ENCODE peak calls at places on chromosomes 5 and 9, in nine cellular contexts. I is iPS DF 19.7, S is NT2/D1, J is HTR-8/SVneo, G is H1, Q is SJSA1, O is endothelial cell, L is H7, W is cardiac muscle cell. D is an unnamed sample.

GRCh38 chr5:179485845-179486575 is 64.3 kb upstream of the RUFY1 start:
- DNase-seq in I (no peak), S (no peak), J (no peak), G (no peak), Q (no peak), O (no peak), L (no peak), W (no peak), D (no peak)

GRCh38 chr5:150066901-150067396 is 19.4 kb downstream of the CSF1R start:
- DNase-seq in I (no peak), S (no peak), J (no peak), G (no peak), Q (peak), O (no peak), L (no peak), W (no peak), D (no peak)

GRCh38 chr5:132271251-132272246 is 14.1 kb downstream of the PDLIM4 start:
- DNase-seq in I (no peak), S (no peak), J (no peak), G (no peak), Q (no peak), O (no peak), L (peak), W (no peak), D (no peak)

GRCh38 chr9:82593436-82593835 is 469.5 kb downstream of the RASEF start:
- DNase-seq in I (no peak), S (no peak), J (no peak), G (no peak), Q (no peak), O (no peak), L (no peak), W (no peak), D (no peak)

GRCh38 chr5:152094076-152094475 is 169.4 kb upstream of the GLRA1 start:
- DNase-seq in I (no peak), S (no peak), J (no peak), G (no peak), Q (no peak), O (no peak), L (no peak), W (no peak), D (no peak)

GRCh38 chr9:114452219-114453169 is 52.8 kb downstream of the WHRN start:
- DNase-seq in I (no peak), S (no peak), J (no peak), G (no peak), Q (no peak), O (no peak), L (no peak), W (peak), D (no peak)

GRCh38 chr5:31407921-31408714 is 123.8 kb downstream of the DROSHA start:
- DNase-seq in I (no peak), S (no peak), J (no peak), G (no peak), Q (no peak), O (no peak), L (no peak), W (no peak), D (no peak)

GRCh38 chr5:58469895-58470294 is 10.0 kb upstream of the PLK2 start:
- DNase-seq in I (no peak), S (no peak), J (no peak), G (no peak), Q (no peak), O (no peak), L (no peak), W (no peak), D (no peak)

GRCh38 chr5:54317511-54318260 is 7.3 kb upstream of the ARL15 start:
- DNase-seq in I (no peak), S (no peak), J (no peak), G (no peak), Q (no peak), O (no peak), L (no peak), W (no peak), D (no peak)

GRCh38 chr5:88833371-88834107 is 49.4 kb downstream of the MEF2C start:
- DNase-seq in I (no peak), S (no peak), J (no peak), G (no peak), Q (peak), O (no peak), L (no peak), W (peak), D (no peak)

GRCh38 chr5:146660381-146660960 is 144.5 kb upstream of the GPR151 start:
- DNase-seq in I (no peak), S (no peak), J (no peak), G (no peak), Q (no peak), O (no peak), L (no peak), W (no peak), D (no peak)

GRCh38 chr5:124655943-124656459 is 90.4 kb downstream of the ZNF608 start:
- DNase-seq in I (no peak), S (no peak), J (peak), G (no peak), Q (peak), O (no peak), L (no peak), W (no peak), D (peak)

GRCh38 chr5:6804766-6805165 is 91.5 kb downstream of the TENT4A start:
- DNase-seq in I (no peak), S (no peak), J (no peak), G (no peak), Q (peak), O (no peak), L (no peak), W (no peak), D (no peak)

GRCh38 chr5:79111387-79111959 is at the start of gene BHMT:
- DNase-seq in I (no peak), S (no peak), J (no peak), G (no peak), Q (no peak), O (no peak), L (peak), W (no peak), D (no peak)

GRCh38 chr5:174323878-174324281 is 278.4 kb downstream of the NSG2 start:
- DNase-seq in I (peak), S (peak), J (no peak), G (no peak), Q (no peak), O (peak), L (peak), W (peak), D (peak)

D was measured in SK-N-SH.